ENCODE peak calls at places on chromosomes 2 and 18, in six cellular contexts. R is trophoblast cell, Y is H9, P is IMR-90, Q is H1, A is neuronal stem cell. M is an unnamed sample.

GRCh38 chr2:14827226-14828023 is 194.9 kb downstream of the LRATD1 start:
- DNase-seq in R (peak; percentile 60), Y (no peak), P (peak; percentile 1), Q (no peak), A (no peak), M (no peak)

GRCh38 chr2:9139491-9140443 is 66.8 kb upstream of the ASAP2 start:
- DNase-seq in R (peak; percentile 48), Y (peak; percentile 84), P (peak; percentile 54), Q (peak; percentile 97), A (peak; percentile 63), M (peak; percentile 62)

GRCh38 chr2:147026664-147027278 is 818.1 kb upstream of the ACVR2A start:
- DNase-seq in R (no peak), Y (no peak), P (peak; percentile 68), Q (no peak), A (no peak), M (peak; percentile 95)

GRCh38 chr18:9016819-9017169 is 85.7 kb upstream of the NDUFV2 start:
- DNase-seq in R (no peak), Y (peak; percentile 80), P (peak; percentile 9), Q (no peak), A (no peak), M (no peak)

GRCh38 chr2:9201185-9201891 is 5.3 kb upstream of the ASAP2 start:
- DNase-seq in R (no peak), Y (no peak), P (peak; percentile 89), Q (peak; percentile 10), A (no peak), M (peak; percentile 88)

GRCh38 chr2:7567646-7568045 is 650.4 kb downstream of the RNF144A start:
- DNase-seq in R (no peak), Y (peak; percentile 41), P (no peak), Q (no peak), A (no peak), M (no peak)

GRCh38 chr18:24560511-24560981 is 100.1 kb downstream of the HRH4 start:
- DNase-seq in R (peak; percentile 85), Y (peak; percentile 56), P (no peak), Q (no peak), A (no peak), M (no peak)

GRCh38 chr18:80012714-80013113 is 21.5 kb upstream of the RBFA start:
- DNase-seq in R (no peak), Y (no peak), P (no peak), Q (no peak), A (no peak), M (no peak)

GRCh38 chr2:62713837-62714236 is 8.3 kb downstream of the EHBP1 start:
- DNase-seq in R (no peak), Y (no peak), P (peak; percentile 28), Q (no peak), A (no peak), M (no peak)

GRCh38 chr2:181998045-181998444 is 12.4 kb downstream of the PPP1R1C start:
- DNase-seq in R (no peak), Y (no peak), P (no peak), Q (no peak), A (no peak), M (no peak)

GRCh38 chr2:192151848-192152247 is 42.9 kb downstream of the TMEFF2 start:
- DNase-seq in R (no peak), Y (no peak), P (peak; percentile 74), Q (no peak), A (no peak), M (peak; percentile 17)

GRCh38 chr2:240917684-240918257 is 11.6 kb downstream of the CROCC2 start:
- DNase-seq in R (no peak), Y (peak; percentile 18), P (no peak), Q (peak; percentile 45), A (no peak), M (no peak)

DNA sequence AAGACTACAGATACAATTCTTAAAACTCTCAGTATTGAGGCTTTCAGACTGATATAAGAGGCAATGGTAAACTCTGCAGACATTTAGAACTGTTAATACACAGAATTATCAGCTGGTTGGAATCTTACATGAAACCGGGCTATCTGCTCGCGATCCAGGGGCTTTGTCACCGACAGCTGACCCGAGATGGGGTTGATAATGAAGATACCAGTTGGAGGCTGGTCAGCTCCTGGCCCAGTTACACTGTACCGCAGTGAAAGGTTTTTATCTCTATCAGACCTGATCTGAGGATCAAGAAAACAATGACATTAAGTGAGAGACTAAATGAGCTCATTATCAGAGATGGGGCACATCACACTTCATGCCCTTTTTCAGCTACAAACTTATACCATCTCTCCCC is 167.3 kb downstream of the CDH2 start:
- DNase-seq in R (no peak), Y (no peak), P (no peak), Q (no peak), A (no peak), M (no peak)
- H4K91ac ChIP-seq in R (no peak overlapping the region), Y (no peak overlapping the region), P (no peak overlapping the region), Q (no peak overlapping the region), A (no peak overlapping the region), M (no peak overlapping the region)

DNA sequence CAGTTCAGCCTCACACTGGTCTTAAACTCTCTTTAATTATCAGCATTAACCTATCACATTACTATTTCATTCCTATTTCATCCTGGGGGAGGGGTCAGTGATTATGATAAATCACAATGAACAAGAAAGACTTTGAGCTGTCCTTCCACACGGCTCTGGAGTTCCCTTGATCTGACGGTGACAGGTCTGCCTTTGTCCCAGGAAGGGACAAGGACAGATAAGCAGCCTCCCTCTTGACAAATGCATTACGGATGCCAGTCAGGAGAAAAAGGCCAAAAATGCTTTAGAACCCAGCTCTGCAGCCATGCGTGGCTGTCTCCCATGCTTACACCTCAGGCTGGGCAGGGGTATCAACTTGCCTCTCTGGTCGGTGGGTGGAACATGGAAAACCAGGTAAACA is 281.7 kb downstream of the BCL11A start:
- DNase-seq in R (no peak), Y (no peak), P (no peak), Q (no peak), A (no peak), M (no peak)
- H3K14ac ChIP-seq in R (no peak overlapping the region), Y (no peak overlapping the region), P (no peak overlapping the region), Q (no peak overlapping the region), A (no peak overlapping the region), M (no peak overlapping the region)

DNA sequence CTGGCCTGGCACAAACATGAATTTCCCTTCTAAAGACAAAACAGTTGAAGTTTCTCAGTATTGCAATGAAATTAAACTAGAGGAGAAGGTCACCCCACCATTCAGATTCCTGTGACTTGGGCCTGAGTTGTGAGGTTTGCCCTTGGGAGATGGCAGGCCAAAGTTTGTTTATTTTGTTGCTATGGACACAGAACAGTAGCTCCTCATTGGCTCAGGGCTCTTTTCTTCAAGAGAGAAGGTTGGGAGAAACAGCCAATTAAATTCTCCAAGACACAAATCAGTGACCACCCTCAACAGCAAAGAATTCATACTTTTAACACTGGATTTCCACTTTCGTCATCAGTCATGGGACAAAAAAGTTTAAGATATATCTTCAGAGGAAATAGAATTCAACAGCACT is at the start of gene FLACC1:
- DNase-seq in R (peak; percentile 47), Y (peak; percentile 76), P (peak; percentile 82), Q (no peak), A (peak; percentile 74), M (peak; percentile 97)
- H3K9ac ChIP-seq in R (no peak within 1 kb of the TSS), Y (no peak within 1 kb of the TSS), P (no peak within 1 kb of the TSS), Q (no peak within 1 kb of the TSS), A (no peak within 1 kb of the TSS), M (peak within 1 kb of the TSS; percentile 81)

DNA sequence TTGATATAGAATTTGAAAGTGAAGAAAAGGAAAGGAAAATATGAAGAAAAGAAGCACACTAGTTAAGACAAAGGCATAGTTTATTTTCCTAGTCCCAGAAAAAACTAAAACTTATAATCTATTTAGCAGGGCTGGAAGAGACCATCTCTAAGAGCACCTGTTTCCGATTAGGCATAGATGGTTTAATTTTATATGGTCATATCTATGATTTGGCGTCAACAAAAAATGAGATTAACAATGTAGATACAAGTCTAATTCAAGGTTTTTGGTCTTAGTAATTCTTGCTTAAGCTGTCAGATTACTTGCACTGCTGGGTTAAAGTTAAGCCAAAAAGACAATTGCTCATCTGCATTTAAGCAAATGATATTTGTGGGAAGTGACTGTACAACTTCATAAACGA is 502.5 kb upstream of the FSHR start:
- DNase-seq in R (no peak), Y (no peak), P (no peak), Q (no peak), A (no peak), M (no peak)
- H4K91ac ChIP-seq in R (no peak overlapping the region), Y (no peak overlapping the region), P (no peak overlapping the region), Q (no peak overlapping the region), A (no peak overlapping the region), M (no peak overlapping the region)

DNA sequence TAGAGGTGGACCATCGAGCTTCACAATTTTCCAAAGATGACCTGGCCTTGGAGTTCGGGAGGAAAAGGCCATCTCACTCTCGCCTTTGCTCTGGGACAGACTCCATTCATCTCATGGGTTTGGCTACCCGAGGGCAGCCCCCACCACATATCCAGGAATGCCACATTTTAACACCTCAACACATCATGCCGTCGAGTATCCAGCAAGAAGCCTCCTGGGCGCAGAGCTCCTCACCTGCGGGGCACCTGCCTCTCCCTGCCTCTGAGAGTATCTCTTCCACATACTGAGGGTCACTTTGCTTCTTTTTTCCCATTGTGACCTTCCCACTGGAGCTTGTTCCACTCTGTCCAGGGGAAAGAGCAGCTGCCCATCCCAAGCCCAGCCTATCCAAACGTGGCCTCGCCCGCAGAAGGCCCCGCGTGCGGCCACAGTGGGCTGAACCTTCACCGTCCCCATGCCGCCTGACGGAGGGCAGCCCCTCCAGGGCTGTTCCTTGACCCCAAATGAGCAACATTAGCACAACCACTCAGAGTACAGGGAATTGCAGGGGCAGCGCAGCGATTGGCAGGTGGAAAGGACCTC is 5.5 kb upstream of the LIMS2 start:
- DNase-seq in R (no peak), Y (peak; percentile 25), P (no peak), Q (no peak), A (no peak), M (no peak)
- H3K14ac ChIP-seq in R (no peak overlapping the region), Y (no peak overlapping the region), P (no peak overlapping the region), Q (no peak overlapping the region), A (no peak overlapping the region), M (no peak overlapping the region)

DNA sequence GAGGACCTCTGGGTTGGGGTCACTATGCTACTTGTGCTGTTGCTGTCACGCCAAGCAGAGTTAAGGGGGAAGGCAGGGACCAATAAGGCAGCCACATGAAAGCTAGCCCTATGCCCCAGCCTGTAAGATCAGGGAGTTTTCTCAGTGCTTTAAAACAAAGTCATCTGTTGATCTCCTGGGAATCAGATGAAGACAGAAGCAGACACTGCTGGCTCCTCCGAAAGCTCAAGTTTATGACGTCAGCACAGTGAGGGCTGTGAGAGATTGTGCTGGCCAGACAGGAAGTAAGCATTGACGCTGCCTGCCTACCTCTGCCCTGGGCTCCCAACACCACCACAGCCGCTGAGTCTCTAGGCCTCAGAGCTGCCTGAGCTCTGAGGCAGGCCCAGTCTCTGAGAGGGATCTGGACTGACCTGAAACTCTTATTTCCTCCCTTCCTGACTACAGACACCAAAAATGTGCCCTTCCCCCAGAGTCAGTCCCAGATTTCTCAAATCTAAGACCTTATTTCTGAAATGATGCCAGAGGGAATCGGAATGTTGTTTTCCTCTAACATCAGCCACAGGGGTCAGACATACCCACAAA is 118.1 kb upstream of the EPAS1 start:
- DNase-seq in R (peak; percentile 98), Y (no peak), P (peak; percentile 99), Q (no peak), A (no peak), M (peak; percentile 99)
- H3K9ac ChIP-seq in R (peak overlapping the region; percentile 4), Y (no peak overlapping the region), P (peak overlapping the region; percentile 78), Q (no peak overlapping the region), A (no peak overlapping the region), M (peak overlapping the region; percentile 78)

M was measured in mesenchymal stem cell.